ENCODE peak calls at places on chromosome 20, in eight cellular contexts. S, B, K, U, Y, C, O and J are unnamed samples.

GRCh38 chr20:36010081-36010480 is 41.7 kb downstream of the CNBD2 start:
- DNase-seq in S (no peak), B (no peak), K (no peak), U (no peak), Y (no peak), C (no peak), O (no peak), J (no peak)

GRCh38 chr20:41151134-41151869 is 14.0 kb downstream of the PLCG1 start:
- DNase-seq in S (no peak), B (no peak), K (no peak), U (no peak), Y (no peak), C (no peak), O (no peak), J (no peak)

GRCh38 chr20:59783020-59784010 is 150.1 kb downstream of the SYCP2 start:
- DNase-seq in S (peak), B (peak), K (peak), U (peak), Y (peak), C (no peak), O (peak), J (peak)

GRCh38 chr20:33552519-33552918 is 62.6 kb downstream of the CBFA2T2 start:
- DNase-seq in S (no peak), B (no peak), K (no peak), U (no peak), Y (no peak), C (no peak), O (no peak), J (no peak)

GRCh38 chr20:50385733-50386640 is 124.2 kb upstream of the PTPN1 start:
- DNase-seq in S (no peak), B (no peak), K (no peak), U (no peak), Y (peak), C (no peak), O (no peak), J (no peak)

GRCh38 chr20:14711681-14712080 is 374.3 kb upstream of the FLRT3 start:
- DNase-seq in S (no peak), B (no peak), K (no peak), U (no peak), Y (no peak), C (no peak), O (no peak), J (no peak)

GRCh38 chr20:1819311-1820136 is 75.7 kb upstream of the SIRPA start:
- DNase-seq in S (no peak), B (no peak), K (no peak), U (no peak), Y (no peak), C (no peak), O (no peak), J (no peak)

GRCh38 chr20:21008951-21009350 is 97.2 kb downstream of the LINC00237 start:
- DNase-seq in S (no peak), B (no peak), K (no peak), U (no peak), Y (no peak), C (no peak), O (no peak), J (no peak)

GRCh38 chr20:63183422-63184146 is 32.3 kb downstream of the YTHDF1 start:
- DNase-seq in S (peak), B (peak), K (peak), U (no peak), Y (peak), C (peak), O (peak), J (no peak)

GRCh38 chr20:36167826-36168634 is 13.5 kb downstream of the EPB41L1 start:
- DNase-seq in S (no peak), B (no peak), K (no peak), U (no peak), Y (peak), C (no peak), O (no peak), J (no peak)

GRCh38 chr20:56395166-56395565 is 2.7 kb downstream of the CSTF1 start:
- DNase-seq in S (no peak), B (no peak), K (no peak), U (no peak), Y (no peak), C (no peak), O (no peak), J (no peak)

GRCh38 chr20:13788167-13788834 is 3.5 kb downstream of the NDUFAF5 start:
- DNase-seq in S (peak), B (peak), K (peak), U (no peak), Y (peak), C (no peak), O (peak), J (no peak)

GRCh38 chr20:23541330-23541729 is 27.0 kb downstream of the CST9L start:
- DNase-seq in S (no peak), B (no peak), K (no peak), U (no peak), Y (no peak), C (no peak), O (no peak), J (no peak)

GRCh38 chr20:51372176-51372803 is 170.2 kb downstream of the NFATC2 start:
- DNase-seq in S (peak), B (peak), K (peak), U (peak), Y (peak), C (peak), O (peak), J (peak)

GRCh38 chr20:9143926-9144325 is 75.0 kb downstream of the PLCB4 start:
- DNase-seq in S (no peak), B (peak), K (no peak), U (no peak), Y (no peak), C (no peak), O (no peak), J (no peak)

GRCh38 chr20:58908216-58908615 is 55.7 kb downstream of the GNAS start:
- DNase-seq in S (no peak), B (no peak), K (no peak), U (no peak), Y (no peak), C (no peak), O (no peak), J (no peak)

GRCh38 chr20:8837396-8837795 is 231.5 kb upstream of the PLCB4 start:
- DNase-seq in S (no peak), B (peak), K (no peak), U (no peak), Y (no peak), C (no peak), O (no peak), J (no peak)

GRCh38 chr20:18466574-18466893 is 296 bp downstream of the DZANK1 start:
- DNase-seq in S (no peak), B (no peak), K (peak), U (no peak), Y (no peak), C (no peak), O (no peak), J (no peak)

GRCh38 chr20:1826046-1826445 is 69.2 kb upstream of the SIRPA start:
- DNase-seq in S (no peak), B (no peak), K (no peak), U (no peak), Y (no peak), C (no peak), O (no peak), J (no peak)

GRCh38 chr20:59043698-59044097 is 1.1 kb upstream of the PRELID3B start:
- DNase-seq in S (no peak), B (no peak), K (no peak), U (no peak), Y (no peak), C (no peak), O (no peak), J (no peak)

GRCh38 chr20:17197041-17197440 is 29.8 kb upstream of the PCSK2 start:
- DNase-seq in S (no peak), B (no peak), K (no peak), U (no peak), Y (no peak), C (no peak), O (no peak), J (no peak)

GRCh38 chr20:50834599-50835005 is 39.7 kb downstream of the BCAS4 start:
- DNase-seq in S (no peak), B (peak), K (no peak), U (no peak), Y (no peak), C (no peak), O (no peak), J (no peak)

GRCh38 chr20:37417146-37417856 is 71.4 kb downstream of the SRC start:
- DNase-seq in S (no peak), B (no peak), K (no peak), U (no peak), Y (no peak), C (no peak), O (no peak), J (no peak)

GRCh38 chr20:15759546-15760216 is 813.6 kb downstream of the KIF16B start:
- DNase-seq in S (no peak), B (no peak), K (no peak), U (no peak), Y (no peak), C (no peak), O (no peak), J (no peak)

GRCh38 chr20:58339741-58340140 is 30.2 kb downstream of the RAB22A start:
- DNase-seq in S (no peak), B (no peak), K (no peak), U (no peak), Y (no peak), C (no peak), O (no peak), J (no peak)

GRCh38 chr20:34078540-34078939 is 33.5 kb downstream of the EIF2S2 start:
- DNase-seq in S (no peak), B (no peak), K (no peak), U (no peak), Y (no peak), C (no peak), O (no peak), J (no peak)

GRCh38 chr20:58515240-58516212 is at the start of gene APCDD1L:
- DNase-seq in S (peak), B (peak), K (no peak), U (no peak), Y (no peak), C (no peak), O (no peak), J (peak)

GRCh38 chr20:23331450-23331849 is 19.1 kb upstream of the NXT1 start:
- DNase-seq in S (no peak), B (no peak), K (no peak), U (no peak), Y (no peak), C (no peak), O (no peak), J (no peak)

GRCh38 chr20:47281376-47281775 is 75.1 kb downstream of the ZMYND8 start:
- DNase-seq in S (no peak), B (no peak), K (peak), U (no peak), Y (no peak), C (no peak), O (no peak), J (no peak)

GRCh38 chr20:51014797-51015722 is 7.8 kb downstream of the KCNG1 start:
- DNase-seq in S (peak), B (peak), K (peak), U (no peak), Y (peak), C (no peak), O (peak), J (peak)

GRCh38 chr20:18984238-18985200 is 170.9 kb downstream of the SCP2D1 start:
- DNase-seq in S (no peak), B (no peak), K (peak), U (no peak), Y (peak), C (no peak), O (peak), J (no peak)